ENCODE peak calls at places on chromosome 11, in five cellular contexts. X is choroid plexus epithelial cell, G is mammary epithelial cell, H is testis, O is B cell. L is an unnamed sample.

GRCh38 chr11:63866211-63866610 is 27.3 kb downstream of the MARK2 start:
- DNase-seq in X (peak; percentile 87), O (no peak), H (peak; percentile 50), G (peak; percentile 61), L (no peak)

GRCh38 chr11:12599408-12600143 is 74.6 kb upstream of the TEAD1 start:
- DNase-seq in X (no peak), H (peak; percentile 75), O (peak; percentile 17), G (no peak), L (no peak)

GRCh38 chr11:43927925-43928707 is 14.3 kb upstream of the C11orf96 start:
- DNase-seq in G (no peak), O (no peak), X (no peak), H (no peak), L (no peak)

GRCh38 chr11:9025101-9025850 is 21.5 kb upstream of the NRIP3 start:
- DNase-seq in X (no peak), H (no peak), G (no peak), O (no peak), L (no peak)

GRCh38 chr11:66316849-66317251 is at the start of gene CD248:
- DNase-seq in G (no peak), O (no peak), H (peak; percentile 69), X (peak; percentile 86), L (no peak)

GRCh38 chr11:102234779-102235439 is 82.4 kb upstream of the BIRC3 start:
- DNase-seq in H (no peak), X (peak; percentile 33), G (no peak), O (no peak), L (no peak)

GRCh38 chr11:118281284-118281683 is 17.2 kb upstream of the MPZL2 start:
- DNase-seq in H (no peak), X (no peak), G (peak; percentile 78), O (peak; percentile 44), L (peak; percentile 30)

GRCh38 chr11:126603486-126603885 is 248.0 kb downstream of the ST3GAL4 start:
- DNase-seq in O (no peak), G (no peak), X (no peak), H (no peak), L (no peak)

GRCh38 chr11:132456735-132457328 is 1075.5 kb downstream of the OPCML start:
- DNase-seq in H (no peak), X (no peak), O (no peak), G (no peak), L (no peak)

GRCh38 chr11:86291466-86292262 is 10.4 kb upstream of the HIKESHI start:
- DNase-seq in H (peak; percentile 60), G (peak; percentile 70), O (peak; percentile 70), X (peak; percentile 55), L (no peak)

GRCh38 chr11:67045314-67045713 is 11.3 kb upstream of the RHOD start:
- DNase-seq in X (peak; percentile 95), O (no peak), H (no peak), G (peak; percentile 89), L (no peak)

GRCh38 chr11:8593935-8594909 is at the start of gene STK33:
- DNase-seq in H (peak; percentile 87), X (peak; percentile 19), G (no peak), O (peak; percentile 62), L (no peak)

DNA sequence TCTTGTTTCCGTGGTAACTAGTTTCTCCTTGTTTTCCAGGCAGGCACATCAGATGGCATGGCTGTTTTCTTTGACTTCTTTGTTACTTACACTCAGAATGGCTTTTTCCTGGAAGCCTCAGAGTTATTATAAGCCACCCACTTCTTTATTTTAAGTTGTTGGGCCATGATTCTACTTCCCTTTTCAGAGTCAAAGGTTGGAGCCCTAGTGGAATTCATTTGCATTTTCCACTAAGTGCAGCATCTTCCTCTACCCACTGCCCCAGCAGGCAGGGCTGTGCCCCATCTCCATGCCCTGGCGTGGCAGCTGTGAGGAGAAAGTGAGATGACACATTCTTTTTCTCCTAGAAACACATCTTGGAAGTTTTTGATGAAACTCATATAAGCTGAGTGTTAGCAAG is 95.0 kb downstream of the PRR5L start:
- DNase-seq in X (no peak), H (no peak), O (peak; percentile 54), G (no peak), L (no peak)
- TF ChIP-seq CTCF in X (no peak), H (no peak), O (no peak), G (no peak), L (no peak)

GRCh38 chr11:75453916-75454655 is 21.1 kb upstream of the KLHL35 start:
- DNase-seq in X (peak; percentile 62), H (no peak), G (no peak), O (no peak), L (no peak)

GRCh38 chr11:75449271-75449670 is 16.3 kb upstream of the KLHL35 start:
- DNase-seq in H (no peak), X (no peak), O (no peak), G (no peak), L (no peak)

GRCh38 chr11:75449776-75450175 is 16.8 kb upstream of the KLHL35 start:
- DNase-seq in O (no peak), H (no peak), X (no peak), G (no peak), L (no peak)

GRCh38 chr11:75450236-75450635 is 17.2 kb upstream of the KLHL35 start:
- DNase-seq in H (no peak), O (no peak), X (no peak), G (no peak), L (no peak)

DNA sequence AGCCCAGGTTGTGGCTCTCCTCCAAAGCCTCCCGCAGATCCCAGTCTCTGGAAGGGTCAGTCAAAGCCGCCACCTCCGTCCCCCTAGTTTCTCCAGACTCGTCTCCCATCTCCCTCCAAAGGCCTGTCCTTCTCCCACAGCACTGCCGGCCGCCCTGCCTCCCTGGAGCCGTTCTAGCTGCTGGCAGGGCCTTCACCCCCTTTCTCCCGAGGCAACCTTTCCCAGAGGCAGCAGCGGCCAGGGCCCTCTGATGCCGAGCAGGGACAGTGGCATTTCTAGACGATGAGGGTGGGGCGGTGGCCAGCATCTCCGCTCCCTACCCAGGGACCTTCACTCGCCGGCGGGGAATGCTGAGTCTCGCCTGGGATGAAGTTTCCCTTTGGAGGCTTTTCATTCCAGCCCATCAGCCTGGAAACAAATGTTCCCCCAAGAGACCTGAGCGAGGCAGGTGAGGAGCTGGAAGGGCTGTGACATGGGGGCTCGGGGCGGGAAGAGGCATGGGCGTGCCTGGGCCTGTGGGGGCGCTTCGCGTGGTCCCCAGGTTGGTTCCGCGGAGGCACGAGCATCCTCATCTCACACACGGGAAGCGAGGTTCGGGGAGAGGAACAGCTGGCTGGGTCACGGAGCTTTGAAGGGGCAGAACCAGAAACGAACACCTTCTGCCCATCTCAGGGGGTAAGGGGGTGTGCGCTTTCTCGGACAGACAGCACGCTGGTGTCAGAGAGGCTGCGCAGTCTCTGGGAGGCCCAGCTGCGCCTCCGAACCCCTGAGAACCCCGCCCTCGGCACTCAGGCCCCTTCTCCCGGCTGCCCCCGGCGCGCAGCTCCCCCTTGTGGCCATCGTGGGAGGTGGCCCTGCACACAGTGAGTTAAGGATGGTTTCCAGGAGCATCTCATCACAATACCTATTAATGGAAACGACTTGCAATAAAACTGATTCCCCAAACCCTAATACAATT is 18.1 kb upstream of the KLHL35 start:
- DNase-seq in O (peak; percentile 33), G (no peak), X (no peak), H (peak; percentile 54), L (no peak)
- TF ChIP-seq CTCF in O (peak; percentile 64), G (peak; percentile 51), X (peak; percentile 63), H (peak; percentile 54), L (peak; percentile 54)

DNA sequence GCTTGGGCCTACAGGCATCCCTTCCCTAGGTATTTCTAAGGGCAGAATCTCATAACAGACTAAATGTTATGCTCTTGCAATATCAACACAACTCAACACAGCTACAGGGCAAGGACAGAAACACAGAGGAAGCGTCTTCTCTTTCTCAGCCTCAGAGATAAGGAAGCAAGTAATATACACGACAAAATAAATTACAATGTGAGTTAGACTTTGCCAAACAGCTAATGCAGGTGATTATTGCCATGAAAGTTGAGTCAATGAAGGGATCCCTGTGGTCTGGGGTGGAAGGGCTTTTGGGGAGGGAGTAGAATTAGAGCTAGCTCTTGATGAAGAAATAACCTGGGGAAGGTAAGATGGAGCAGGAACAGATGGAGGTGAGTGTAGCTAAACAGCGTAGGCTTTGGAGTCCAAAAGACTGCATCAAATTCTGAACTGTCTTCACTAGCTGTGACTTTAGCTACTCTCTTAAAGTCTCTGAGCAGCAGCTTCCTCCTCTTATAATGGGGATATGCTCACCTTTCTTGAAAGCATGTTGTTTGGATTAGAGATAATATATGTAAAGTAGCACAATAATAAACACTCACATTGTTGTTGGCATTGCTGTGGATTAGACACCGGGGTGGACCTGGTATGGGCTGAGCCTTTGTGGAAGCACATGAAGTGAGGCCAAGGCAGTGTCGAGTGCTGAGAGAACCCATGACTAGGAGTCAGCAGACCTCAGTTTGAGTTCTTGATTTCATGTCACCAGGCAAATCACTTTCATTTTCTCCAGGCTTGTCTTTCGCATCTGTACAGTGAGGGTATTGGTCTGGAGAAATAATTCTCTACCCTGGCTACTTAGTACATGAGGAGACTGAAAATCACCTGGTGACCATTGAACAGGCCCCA is 41.0 kb upstream of the AQP11 start:
- DNase-seq in O (no peak), G (no peak), H (no peak), X (peak; percentile 55), L (peak; percentile 19)
- TF ChIP-seq CTCF in O (peak; percentile 53), G (no peak), H (no peak), X (no peak), L (no peak)

GRCh38 chr11:5983443-5983842 is 3.3 kb downstream of the OR52L1 start:
- DNase-seq in G (no peak), X (no peak), O (no peak), H (no peak), L (no peak)
- TF ChIP-seq CTCF in G (peak; percentile 1), X (no peak), O (no peak), H (no peak), L (no peak)

GRCh38 chr11:121119444-121119843 is 18.4 kb downstream of the TECTA start:
- DNase-seq in X (peak; percentile 6), H (no peak), G (no peak), O (no peak), L (no peak)
- TF ChIP-seq CTCF in X (peak; percentile 11), H (no peak), G (no peak), O (no peak), L (no peak)

GRCh38 chr11:121582296-121582695 is 129.5 kb upstream of the SORL1-AS1 start:
- DNase-seq in X (no peak), H (peak; percentile 70), G (no peak), O (no peak), L (no peak)
- TF ChIP-seq CTCF in X (no peak), H (no peak), G (no peak), O (no peak), L (no peak)

L was measured in osteocyte.